ENCODE peak calls at places on chromosome 2, in six cellular contexts. K is fibroblast of lung; E is activated naive CD4-positive, alpha-beta T cell treated with anti-CD3 and anti-CD28 coated beads for 36 hours; T is cardiac muscle cell; A is CD4-positive, alpha-beta T cell; I is GM12865. H is an unnamed sample.

GRCh38 chr2:170155022-170155722 is 22.8 kb upstream of the MYO3B start:
- DNase-seq in A (no peak), T (peak; percentile 64), I (peak; percentile 52), E (no peak), K (peak; percentile 51), H (no peak)

GRCh38 chr2:235642446-235643107 is 148.7 kb downstream of the AGAP1 start:
- DNase-seq in E (no peak), A (no peak), K (peak; percentile 79), I (no peak), T (peak; percentile 60), H (no peak)

GRCh38 chr2:182240862-182241371 is 185.9 kb downstream of the PDE1A start:
- DNase-seq in E (peak; percentile 40), I (peak; percentile 77), K (peak; percentile 34), A (no peak), T (peak; percentile 55), H (peak; percentile 10)

GRCh38 chr2:107728586-107728985 is 98.1 kb upstream of the RGPD4 start:
- DNase-seq in I (no peak), K (no peak), E (no peak), T (no peak), A (no peak), H (no peak)

GRCh38 chr2:132488491-132488890 is 71.9 kb downstream of the GPR39 start:
- DNase-seq in K (no peak), A (no peak), T (no peak), I (no peak), E (no peak), H (no peak)

GRCh38 chr2:207121784-207122183 is 44.0 kb downstream of the KLF7 start:
- DNase-seq in A (no peak), T (peak; percentile 74), I (no peak), E (no peak), K (peak; percentile 90), H (peak; percentile 72)

GRCh38 chr2:159891917-159892691 is 94.1 kb upstream of the CD302 start:
- DNase-seq in T (peak; percentile 40), A (no peak), I (no peak), E (no peak), K (peak; percentile 88), H (no peak)

GRCh38 chr2:66813976-66814375 is 379.1 kb downstream of the MEIS1 start:
- DNase-seq in A (no peak), K (peak; percentile 29), I (no peak), T (no peak), E (no peak), H (no peak)

GRCh38 chr2:200022511-200022910 is 67.1 kb downstream of the MAIP1 start:
- DNase-seq in K (no peak), T (no peak), E (no peak), I (no peak), A (no peak), H (no peak)

GRCh38 chr2:102082591-102083586 is 59.7 kb upstream of the IL1R1 start:
- DNase-seq in K (peak; percentile 90), I (peak; percentile 80), T (peak; percentile 96), A (no peak), E (peak; percentile 79), H (peak; percentile 56)

GRCh38 chr2:172985139-172985874 is 90.3 kb upstream of the MAP3K20 start:
- DNase-seq in K (peak; percentile 67), E (no peak), A (no peak), I (peak; percentile 45), T (no peak), H (no peak)

GRCh38 chr2:134146620-134147019 is 107.3 kb upstream of the MGAT5 start:
- DNase-seq in K (peak; percentile 82), T (no peak), A (no peak), E (no peak), I (no peak), H (peak; percentile 14)

GRCh38 chr2:212448698-212449097 is 89.9 kb downstream of the ERBB4 start:
- DNase-seq in T (no peak), I (no peak), K (peak; percentile 61), A (no peak), E (no peak), H (no peak)

GRCh38 chr2:206435738-206436137 is 7.6 kb upstream of the ADAM23 start:
- DNase-seq in K (no peak), I (no peak), A (no peak), E (no peak), T (peak; percentile 10), H (no peak)

GRCh38 chr2:170965446-170966225 is 36.6 kb downstream of the GORASP2 start:
- DNase-seq in K (peak; percentile 89), E (no peak), T (no peak), A (no peak), I (no peak), H (no peak)

GRCh38 chr2:29117636-29118303 is 2.6 kb downstream of the CLIP4 start:
- DNase-seq in K (peak; percentile 88), T (peak; percentile 51), A (no peak), E (no peak), I (no peak), H (no peak)

GRCh38 chr2:168751104-168751768 is 51.2 kb upstream of the NOSTRIN start:
- DNase-seq in I (peak; percentile 55), T (no peak), E (peak; percentile 59), A (no peak), K (no peak), H (peak; percentile 28)

GRCh38 chr2:65409045-65409444 is 23.4 kb downstream of the SPRED2 start:
- DNase-seq in A (no peak), E (no peak), K (no peak), T (no peak), I (no peak), H (no peak)